ENCODE peak calls at places on chromosomes 11 and 22, in five cellular contexts. A, H, S, X and C are unnamed samples.

GRCh38 chr11:46391578-46392420 is at the start of gene CHRM4:
- DNase-seq in X (no peak), S (peak), A (no peak), H (no peak), C (no peak)

GRCh38 chr11:33557201-33557600 is 143.4 kb downstream of the C11orf91 start:
- DNase-seq in H (no peak), X (no peak), A (no peak), S (no peak), C (no peak)

GRCh38 chr11:130580372-130580771 is 131.9 kb downstream of the ADAMTS15 start:
- DNase-seq in X (no peak), H (peak), S (no peak), A (no peak), C (no peak)

GRCh38 chr11:110425751-110426545 is 3.8 kb upstream of the FDX1 start:
- DNase-seq in H (no peak), A (no peak), X (no peak), S (no peak), C (no peak)

GRCh38 chr11:69808708-69809107 is 10.5 kb downstream of the FGF3 start:
- DNase-seq in H (no peak), X (no peak), S (no peak), A (no peak), C (no peak)

GRCh38 chr22:41596776-41597634 is 7.4 kb upstream of the PMM1 start:
- DNase-seq in H (no peak), S (peak), X (no peak), A (no peak), C (no peak)

GRCh38 chr22:30435674-30436126 is 10.1 kb downstream of the MTFP1 start:
- DNase-seq in H (peak), A (no peak), X (peak), S (no peak), C (peak)

GRCh38 chr11:23995891-23996290 is 501.0 kb upstream of the LUZP2 start:
- DNase-seq in X (no peak), H (no peak), A (no peak), S (no peak), C (no peak)

GRCh38 chr11:70910835-70911234 is 341.5 kb downstream of the SHANK2 start:
- DNase-seq in A (no peak), H (no peak), S (peak), X (no peak), C (no peak)

DNA sequence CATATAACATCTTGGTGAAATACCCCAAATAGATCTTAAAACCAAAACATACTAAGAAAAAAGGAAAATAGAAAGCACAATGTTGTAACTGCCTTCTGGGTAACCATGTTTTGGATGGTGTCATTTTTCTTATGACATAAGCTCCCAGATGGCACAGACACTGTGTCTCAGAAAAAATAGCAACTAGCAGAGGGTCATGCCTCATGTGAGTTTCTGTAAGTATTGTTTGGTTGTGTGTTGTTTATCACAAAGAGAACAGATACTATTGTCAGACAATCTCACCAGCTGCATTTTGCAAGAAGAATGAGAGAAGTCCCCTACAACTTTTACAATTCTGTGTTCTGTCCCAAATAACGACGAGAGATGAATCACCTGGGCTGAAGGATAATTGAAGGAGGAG is 305.6 kb downstream of the ST3GAL4 start:
- DNase-seq in S (no peak), X (no peak), H (no peak), A (no peak), C (no peak)
- H3K4me3 ChIP-seq in S (no peak), X (no peak), H (no peak), A (no peak), C (no peak)

DNA sequence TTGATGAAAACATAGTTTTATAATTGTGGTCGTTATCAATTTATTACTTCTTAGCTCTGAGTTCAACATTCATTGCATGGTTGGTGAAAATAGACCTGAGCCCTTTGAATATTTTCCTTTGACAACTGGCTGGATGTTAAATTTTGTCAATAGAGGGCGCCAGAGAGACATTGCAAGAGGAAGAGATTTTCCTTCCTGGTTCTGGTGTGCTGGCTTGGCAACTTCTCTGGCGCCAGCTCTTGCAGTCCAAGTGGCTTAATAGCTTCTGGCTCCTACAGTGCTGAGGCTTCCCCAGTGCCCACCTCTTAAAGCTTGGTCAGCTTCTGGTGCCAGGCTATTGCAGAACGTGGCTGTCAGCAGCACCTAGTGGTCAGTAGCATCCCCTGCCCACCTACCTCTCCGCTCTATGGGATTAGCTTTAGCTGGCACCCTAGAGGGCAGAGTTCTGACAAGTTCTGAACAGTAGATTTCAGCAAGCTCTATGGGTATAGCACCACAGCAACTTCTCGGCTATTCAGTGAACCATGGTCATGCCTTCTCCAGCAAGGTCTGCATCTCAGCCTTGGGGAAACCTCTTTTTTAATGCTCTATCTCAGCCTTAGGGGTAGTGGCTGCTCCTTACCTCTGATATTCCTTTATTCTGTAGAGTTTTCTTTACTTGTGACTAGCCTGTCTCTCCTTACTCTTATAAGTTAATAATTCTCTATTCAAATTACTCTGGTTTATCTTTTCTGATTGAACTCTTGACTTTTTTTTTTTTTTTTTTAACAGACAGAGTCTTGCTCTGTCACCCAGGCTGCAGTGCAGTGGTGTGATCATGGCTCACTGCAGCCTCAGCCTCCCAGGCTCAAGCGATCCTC is 59.4 kb downstream of the ACER3 start:
- DNase-seq in A (peak), S (peak), X (peak), H (peak), C (peak)
- H3K4me3 ChIP-seq in A (no peak), S (peak), X (no peak), H (no peak), C (peak)

DNA sequence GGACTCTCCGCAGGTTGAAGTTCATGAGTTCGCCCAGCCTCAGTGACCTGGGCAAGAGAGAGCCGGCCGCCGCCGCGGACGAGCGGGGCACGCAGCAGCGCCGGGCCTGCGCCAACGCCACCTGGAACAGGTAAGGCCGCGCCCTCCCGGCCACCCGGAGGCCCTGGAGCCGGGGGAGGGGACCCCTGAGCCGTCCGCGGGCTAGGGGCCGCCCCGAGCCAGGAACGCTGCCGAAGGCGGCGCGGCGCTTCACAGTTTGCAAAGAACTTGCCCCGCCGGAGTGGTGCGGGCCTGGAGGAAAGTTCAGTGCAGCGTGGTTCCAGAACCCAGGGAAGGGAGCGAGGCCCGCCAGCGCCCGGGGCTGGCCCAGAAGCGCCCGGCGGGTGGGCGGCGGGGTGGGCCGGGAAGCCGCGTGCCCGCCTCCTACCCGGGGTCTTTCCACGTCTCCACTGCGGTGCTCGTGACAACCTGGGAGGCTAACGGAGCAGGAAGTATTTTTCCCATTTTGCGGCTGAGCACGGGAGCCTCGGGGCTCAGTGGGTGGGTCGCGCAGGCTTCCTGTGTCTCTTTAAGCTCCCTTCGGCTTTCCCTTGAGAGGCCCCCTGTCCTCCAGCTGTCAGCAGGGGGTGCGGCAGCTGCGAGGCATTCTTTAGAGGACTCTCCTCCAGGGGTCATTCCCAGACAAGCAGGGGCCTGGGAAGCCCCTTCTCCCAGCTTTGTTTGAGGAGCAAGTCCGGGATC is 645 bp downstream of the PRR5 start:
- DNase-seq in A (no peak), H (no peak), X (peak), S (peak), C (no peak)
- H3K4me3 ChIP-seq in A (peak), H (no peak), X (peak), S (peak), C (peak)

DNA sequence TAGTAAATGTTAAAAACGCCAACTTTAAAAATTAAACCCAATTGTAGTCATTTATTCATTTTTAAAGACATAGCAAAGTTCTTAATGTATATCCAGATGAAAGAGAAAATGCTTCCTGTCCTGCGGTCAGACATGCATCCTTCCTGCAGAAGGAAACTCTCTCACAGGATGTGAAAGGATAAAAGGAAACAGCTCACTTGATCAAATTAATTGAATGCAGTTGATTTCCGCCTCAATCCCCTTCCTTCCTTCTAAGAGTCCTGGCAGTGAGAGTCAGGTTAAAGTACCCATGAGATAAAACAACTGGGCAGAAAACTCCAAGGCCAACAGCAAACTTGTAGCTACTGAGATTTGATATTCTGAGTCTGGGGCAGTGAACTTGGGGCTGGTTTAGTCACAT is 38.5 kb downstream of the CWC15 start:
- DNase-seq in S (no peak), H (no peak), X (no peak), A (no peak), C (peak)
- H3K4me3 ChIP-seq in S (no peak), H (no peak), X (no peak), A (no peak), C (no peak)

DNA sequence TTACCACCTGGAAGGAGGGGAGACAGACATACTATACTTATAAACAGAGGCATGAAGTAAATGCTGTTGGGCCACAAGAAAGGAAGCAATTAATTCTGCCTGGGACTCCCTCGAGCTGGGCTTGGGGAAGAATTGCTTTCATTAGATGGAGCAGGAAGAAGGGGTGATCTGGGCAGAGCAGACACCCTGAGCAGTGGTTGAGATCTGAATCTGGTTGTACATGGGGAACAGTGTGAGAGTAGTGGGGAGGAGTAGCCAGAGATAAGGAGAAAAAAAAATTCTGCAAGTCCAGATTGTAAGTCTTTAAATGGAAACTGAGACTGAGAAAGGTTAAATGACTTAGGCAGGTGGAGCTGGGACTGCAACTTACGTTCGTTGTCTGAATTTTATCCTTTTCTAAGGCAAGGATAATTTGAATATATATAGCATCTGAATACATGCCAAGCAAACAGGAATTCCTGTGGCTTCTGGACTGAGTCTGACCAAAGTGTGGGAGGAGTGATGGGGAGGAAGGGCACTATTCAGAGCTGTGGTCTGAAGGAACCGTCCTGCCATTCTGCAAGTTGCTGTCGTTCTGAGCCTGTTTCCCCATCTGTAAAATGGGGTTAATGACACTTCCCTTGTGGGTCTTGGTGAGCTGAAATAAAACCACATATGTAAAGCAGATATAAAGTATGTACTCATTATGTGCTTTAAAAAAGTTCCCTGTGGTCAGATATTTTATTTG is 7.9 kb downstream of the NCAM1 start:
- DNase-seq in S (no peak), X (no peak), A (no peak), H (no peak), C (no peak)
- H3K4me3 ChIP-seq in S (no peak), X (no peak), A (no peak), H (no peak), C (no peak)

GRCh38 chr11:35617316-35617686 is 959 bp upstream of the FJX1 start:
- DNase-seq in H (no peak), S (no peak), X (no peak), A (no peak), C (no peak)
- H3K4me3 ChIP-seq in H (no peak), S (no peak), X (no peak), A (peak), C (no peak)

GRCh38 chr11:62579252-62579651 is 5.6 kb upstream of the EEF1G start:
- DNase-seq in X (no peak), A (no peak), S (no peak), H (no peak), C (no peak)

GRCh38 chr11:62575837-62576236 is 2.1 kb upstream of the EEF1G start:
- DNase-seq in H (peak), X (no peak), S (peak), A (no peak), C (no peak)

GRCh38 chr11:62578541-62578940 is 4.8 kb upstream of the EEF1G start:
- DNase-seq in X (no peak), A (no peak), H (no peak), S (peak), C (no peak)

GRCh38 chr11:62575156-62575555 is 1.5 kb upstream of the EEF1G start:
- DNase-seq in X (no peak), S (peak), A (peak), H (peak), C (no peak)

DNA sequence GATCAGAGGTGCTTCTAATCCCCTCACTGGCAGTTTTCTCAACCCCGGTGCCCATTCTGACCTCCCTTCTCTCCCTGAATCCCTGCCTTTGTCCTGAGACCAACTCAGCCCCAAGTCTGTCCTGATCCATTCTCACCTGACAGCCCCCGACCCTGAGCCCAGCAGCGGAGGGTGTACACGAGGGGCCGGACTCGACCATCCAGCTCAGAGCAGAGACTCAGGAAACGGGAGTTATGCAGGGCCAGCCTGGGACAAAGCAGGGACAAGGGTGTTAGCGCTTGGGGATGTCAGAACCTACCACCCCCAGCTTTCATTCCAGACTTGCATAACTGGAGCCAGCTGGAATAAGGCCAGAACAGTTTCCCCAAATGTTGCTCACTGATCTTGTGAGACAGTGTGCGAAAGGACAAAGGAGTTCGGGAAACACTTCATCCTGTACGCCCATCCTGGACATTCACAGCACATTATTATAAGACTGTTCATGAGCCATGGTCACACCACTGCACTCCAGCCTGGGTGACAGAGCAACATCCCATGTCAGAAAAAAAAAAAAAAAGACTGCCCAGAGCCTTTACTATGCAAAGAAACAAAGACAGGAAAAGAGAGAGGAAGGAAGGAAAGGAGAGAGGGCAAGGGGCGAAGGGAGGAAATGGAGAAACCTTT is 3.5 kb upstream of the EEF1G start:
- DNase-seq in H (no peak), X (no peak), A (no peak), S (peak), C (no peak)
- H3K4me3 ChIP-seq in H (no peak), X (no peak), A (no peak), S (no peak), C (no peak)